ENCODE peak calls at places on chromosomes 16 and 17, in nine cellular contexts. P, U, Y, J, A, S, T, K and E are unnamed samples.

GRCh38 chr17:22507823-22508222 is 815.5 kb downstream of the KCNJ18 start:
- DNase-seq in Y (no peak), A (peak), P (no peak), U (no peak), S (peak), J (no peak), T (no peak), K (no peak), E (peak)

GRCh38 chr17:28944862-28945741 is 6.2 kb downstream of the PHF12 start:
- DNase-seq in U (no peak), J (no peak), A (no peak), S (no peak), T (no peak), P (no peak), K (no peak), Y (no peak), E (peak)

GRCh38 chr16:58464916-58465731 is 34.8 kb upstream of the NDRG4 start:
- DNase-seq in Y (peak), U (no peak), P (no peak), J (no peak), A (no peak), S (no peak), K (no peak), T (no peak), E (no peak)

GRCh38 chr17:21300601-21301571 is 16.4 kb downstream of the MAP2K3 start:
- DNase-seq in A (no peak), S (no peak), U (no peak), Y (no peak), J (no peak), K (no peak), P (no peak), T (no peak), E (no peak)

GRCh38 chr17:80147035-80147939 is at the start of gene EIF4A3:
- DNase-seq in A (peak), P (peak), J (peak), S (peak), U (peak), T (peak), K (peak), Y (peak), E (peak)

GRCh38 chr16:66207864-66208226 is 158.6 kb upstream of the CDH5 start:
- DNase-seq in P (no peak), Y (no peak), S (no peak), A (no peak), K (no peak), T (peak), U (no peak), J (no peak), E (no peak)

GRCh38 chr17:81831957-81832607 is 1.0 kb downstream of the MCRIP1 start:
- DNase-seq in S (no peak), K (peak), J (no peak), U (peak), P (no peak), T (no peak), A (peak), Y (no peak), E (no peak)

GRCh38 chr16:88854306-88855111 is 2.2 kb downstream of the GALNS start:
- DNase-seq in P (no peak), S (no peak), A (no peak), T (no peak), J (no peak), Y (no peak), K (no peak), U (peak), E (peak)

GRCh38 chr17:27241346-27241946 is 52.5 kb upstream of the WSB1 start:
- DNase-seq in K (no peak), J (no peak), U (no peak), Y (no peak), T (peak), S (no peak), A (peak), P (peak), E (peak)

GRCh38 chr17:63476494-63476856 is 386 bp upstream of the ACE start:
- DNase-seq in Y (no peak), K (no peak), A (no peak), U (no peak), P (no peak), J (no peak), S (no peak), T (no peak), E (no peak)

GRCh38 chr17:29084476-29085148 is 41.7 kb downstream of the PIPOX start:
- DNase-seq in P (peak), T (no peak), U (no peak), A (no peak), K (no peak), S (no peak), Y (no peak), J (no peak), E (no peak)

GRCh38 chr16:48613061-48613957 is 3.3 kb upstream of the N4BP1 start:
- DNase-seq in A (no peak), K (peak), T (no peak), P (no peak), J (no peak), S (peak), Y (no peak), U (peak), E (peak)

GRCh38 chr16:84922351-84923135 is 88.8 kb downstream of the ZDHHC7 start:
- DNase-seq in S (no peak), J (no peak), T (no peak), Y (no peak), P (no peak), K (no peak), A (no peak), U (no peak), E (peak)